ENCODE peak calls at places on chromosomes 11 and 22, in five cellular contexts. Q is heart left ventricle, V is thoracic aorta, T is lower leg skin, X is ovary. H is an unnamed sample.

GRCh38 chr22:17077255-17077654 is 7.5 kb upstream of the IL17RA start:
- DNase-seq in V (no peak), X (no peak), Q (no peak), T (no peak), H (no peak)

GRCh38 chr11:32310218-32310601 is 125.1 kb downstream of the WT1 start:
- DNase-seq in V (no peak), Q (no peak), T (no peak), X (peak), H (no peak)

GRCh38 chr22:24153353-24153752 is 27.9 kb upstream of the SUSD2 start:
- DNase-seq in X (no peak), V (no peak), Q (no peak), T (no peak), H (no peak)

GRCh38 chr11:134139873-134140331 is 71.0 kb downstream of the JAM3 start:
- DNase-seq in T (peak), V (no peak), Q (peak), X (peak), H (peak)

GRCh38 chr11:72243567-72244316 is at the start of gene PHOX2A:
- DNase-seq in Q (no peak), V (no peak), X (no peak), T (no peak), H (no peak)

GRCh38 chr11:61541568-61541967 is 33.0 kb downstream of the LRRC10B start:
- DNase-seq in T (no peak), Q (no peak), X (peak), V (no peak), H (peak)

GRCh38 chr11:111066861-111067260 is 178.7 kb upstream of the POU2AF2 start:
- DNase-seq in Q (no peak), T (no peak), V (no peak), X (no peak), H (no peak)

GRCh38 chr11:15575409-15575808 is 460.7 kb downstream of the INSC start:
- DNase-seq in X (no peak), Q (no peak), V (no peak), T (no peak), H (no peak)

GRCh38 chr22:45208993-45209838 is 31.5 kb downstream of the KIAA0930 start:
- DNase-seq in X (no peak), V (peak), Q (peak), T (no peak), H (no peak)

GRCh38 chr11:15258433-15259350 is 144.0 kb downstream of the INSC start:
- DNase-seq in Q (no peak), V (no peak), X (no peak), T (no peak), H (no peak)

GRCh38 chr11:2769779-2770555 is 70.2 kb upstream of the KCNQ1OT1 start:
- DNase-seq in X (peak), V (no peak), Q (peak), T (peak), H (no peak)

GRCh38 chr11:125679397-125679796 is 1.2 kb downstream of the ACRV1 start:
- DNase-seq in X (no peak), Q (no peak), V (no peak), T (no peak), H (no peak)

GRCh38 chr22:31970490-31971444 is 26.4 kb downstream of the YWHAH start:
- DNase-seq in T (peak), Q (peak), X (peak), V (no peak), H (peak)

GRCh38 chr11:8649361-8649760 is 33.1 kb downstream of the TRIM66 start:
- DNase-seq in T (no peak), X (no peak), V (no peak), Q (no peak), H (no peak)

GRCh38 chr11:119048644-119049043 is 8.4 kb downstream of the HYOU1 start:
- DNase-seq in V (no peak), T (no peak), X (no peak), Q (no peak), H (no peak)

GRCh38 chr11:112503410-112503809 is 242.8 kb upstream of the PLET1 start:
- DNase-seq in Q (no peak), T (no peak), V (no peak), X (no peak), H (no peak)
- H3K4me3 ChIP-seq in Q (no peak), T (no peak), V (no peak), X (no peak), H (no peak)

GRCh38 chr11:121153472-121153871 is 52.4 kb downstream of the TECTA start:
- DNase-seq in Q (no peak), V (no peak), T (no peak), X (no peak), H (no peak)
- TF ChIP-seq CTCF in Q (no peak), V (no peak), T (no peak), X (no peak), H (no peak)

GRCh38 chr11:96301818-96302217 is 41.2 kb downstream of the MAML2 start:
- DNase-seq in V (no peak), Q (no peak), X (no peak), T (no peak), H (no peak)
- H3K4me3 ChIP-seq in V (no peak), Q (no peak), X (no peak), T (no peak), H (no peak)

GRCh38 chr11:42410251-42410956 is 901.4 kb upstream of the API5 start:
- DNase-seq in X (no peak), T (no peak), V (no peak), Q (no peak), H (no peak)

GRCh38 chr11:42407379-42407778 is 904.4 kb upstream of the API5 start:
- DNase-seq in T (no peak), V (no peak), X (no peak), Q (no peak), H (no peak)
- TF ChIP-seq CTCF in T (no peak), V (no peak), X (no peak), Q (no peak), H (no peak)

DNA sequence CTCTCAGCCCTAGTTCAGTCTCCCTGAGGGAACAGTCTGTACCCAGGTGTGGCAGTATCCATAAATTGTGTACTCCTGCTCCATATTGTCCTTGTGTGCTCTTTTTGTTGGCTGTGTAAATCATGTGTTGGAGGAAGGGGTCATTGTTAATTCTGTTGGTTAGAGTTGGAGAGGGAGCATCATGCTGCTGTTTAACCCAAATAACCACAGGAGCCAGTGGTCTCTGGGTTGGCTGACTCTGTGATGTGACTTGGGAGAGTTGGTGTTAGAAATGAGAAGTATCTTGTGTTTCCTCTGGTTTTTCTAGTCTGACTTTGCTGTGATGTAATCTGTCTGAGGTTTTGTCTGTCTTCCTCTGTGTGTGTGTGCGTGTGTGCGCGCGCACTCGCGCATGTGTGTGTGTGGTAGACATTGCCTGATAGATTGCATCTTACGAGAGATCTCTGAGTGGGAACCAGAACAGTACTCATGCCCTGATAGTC is 30.5 kb downstream of the CTNND1 start:
- DNase-seq in T (peak), V (peak), Q (peak), X (no peak), H (peak)
- H3K4me3 ChIP-seq in T (no peak), V (no peak), Q (no peak), X (no peak), H (no peak)

GRCh38 chr22:20776624-20777405 is 2.9 kb downstream of the SERPIND1 start:
- DNase-seq in V (no peak), Q (no peak), X (no peak), T (no peak), H (no peak)

GRCh38 chr22:20774882-20775281 is 969 bp downstream of the SERPIND1 start:
- DNase-seq in Q (no peak), X (no peak), T (no peak), V (no peak), H (no peak)

GRCh38 chr22:20775342-20775895 is 1.5 kb downstream of the SERPIND1 start:
- DNase-seq in V (no peak), Q (no peak), X (no peak), T (no peak), H (no peak)

GRCh38 chr22:20773793-20774212 is at the start of gene SERPIND1:
- DNase-seq in Q (no peak), V (no peak), X (no peak), T (no peak), H (no peak)

DNA sequence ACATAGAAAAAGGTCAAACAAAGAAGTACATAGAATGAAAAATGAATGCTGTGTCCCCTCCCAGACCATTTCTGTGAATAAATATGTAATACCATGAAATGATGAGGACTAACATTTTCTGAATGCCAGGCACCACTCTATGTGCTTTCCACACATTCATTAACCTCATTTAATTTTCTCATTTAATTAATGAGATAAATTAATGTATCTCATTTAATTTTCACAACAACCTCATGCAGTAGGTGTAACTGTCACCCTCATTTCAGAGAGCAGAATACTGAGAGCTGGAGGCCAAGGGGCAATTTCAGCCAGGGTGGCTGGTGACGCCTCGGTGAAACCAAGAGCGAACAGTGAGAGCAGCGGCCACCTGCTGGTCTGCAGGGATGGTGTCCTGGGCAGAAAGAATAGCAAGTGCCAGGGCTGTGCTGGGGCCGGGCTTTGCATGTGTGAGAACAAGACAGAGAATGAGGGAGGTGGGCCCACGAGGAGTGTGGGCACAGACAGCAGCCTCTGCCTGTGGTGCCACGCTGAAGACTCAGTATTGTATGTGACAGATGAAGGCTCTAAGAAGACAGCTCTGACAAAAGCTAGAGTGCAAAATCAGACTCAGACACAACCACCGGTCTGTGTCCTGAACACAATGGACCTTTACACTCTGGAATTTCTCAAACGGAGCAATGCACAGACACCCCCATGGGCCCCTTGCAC is 1.8 kb upstream of the SERPIND1 start:
- DNase-seq in V (no peak), T (no peak), X (no peak), Q (no peak), H (no peak)
- TF ChIP-seq CTCF in V (no peak), T (no peak), X (no peak), Q (no peak), H (no peak)